ENCODE peak calls at places on chromosome 5, in eight cellular contexts. K, V, E, L, H, O, I and P are unnamed samples.

GRCh38 chr5:140239939-140240700 is 62.8 kb downstream of the PFDN1 start:
- DNase-seq in H (peak), I (peak), V (peak), O (peak), E (peak), L (no peak), K (no peak), P (no peak)

GRCh38 chr5:62718368-62718767 is 139.7 kb downstream of the LRRC70 start:
- DNase-seq in E (no peak), V (no peak), K (no peak), H (no peak), O (no peak), I (no peak), L (no peak), P (no peak)

GRCh38 chr5:133423618-133424282 is 188.6 kb downstream of the FSTL4 start:
- DNase-seq in O (peak), L (no peak), K (peak), E (peak), I (peak), V (peak), H (peak), P (no peak)

GRCh38 chr5:135195267-135195603 is 161.2 kb upstream of the PITX1 start:
- DNase-seq in E (no peak), I (no peak), H (peak), K (no peak), V (no peak), O (no peak), L (no peak), P (no peak)

GRCh38 chr5:131991593-131992324 is 19.7 kb downstream of the ACSL6 start:
- DNase-seq in O (no peak), L (no peak), E (no peak), K (no peak), I (no peak), V (no peak), H (no peak), P (no peak)

GRCh38 chr5:84718377-84718776 is 333.7 kb upstream of the EDIL3 start:
- DNase-seq in E (no peak), L (no peak), K (no peak), I (no peak), O (no peak), H (no peak), V (no peak), P (no peak)

GRCh38 chr5:61019642-61020041 is 74.6 kb downstream of the NDUFAF2 start:
- DNase-seq in K (no peak), O (no peak), H (no peak), L (no peak), I (no peak), E (no peak), V (no peak), P (no peak)

GRCh38 chr5:33049845-33050244 is 338.7 kb downstream of the NPR3 start:
- DNase-seq in I (no peak), O (no peak), V (no peak), H (peak), K (no peak), E (no peak), L (no peak), P (no peak)

GRCh38 chr5:141822134-141822533 is 56.1 kb downstream of the PCDH1 start:
- DNase-seq in O (peak), H (peak), I (peak), V (no peak), K (no peak), E (no peak), L (no peak), P (no peak)

GRCh38 chr5:35954175-35954574 is 15.8 kb upstream of the CAPSL start:
- DNase-seq in O (no peak), K (no peak), H (no peak), E (no peak), L (no peak), V (no peak), I (no peak), P (no peak)

GRCh38 chr5:150181035-150181434 is 8.8 kb upstream of the SLC6A7 start:
- DNase-seq in I (no peak), K (no peak), O (no peak), V (no peak), E (no peak), H (peak), L (no peak), P (no peak)

GRCh38 chr5:6788956-6789649 is 75.9 kb downstream of the TENT4A start:
- DNase-seq in O (no peak), E (no peak), L (no peak), H (no peak), V (no peak), I (no peak), K (no peak), P (no peak)

GRCh38 chr5:2702096-2702879 is 49.2 kb downstream of the IRX2 start:
- DNase-seq in V (no peak), H (no peak), E (no peak), K (no peak), L (no peak), I (no peak), O (no peak), P (peak)

GRCh38 chr5:125277494-125278154 is 531.2 kb upstream of the ZNF608 start:
- DNase-seq in V (no peak), L (no peak), K (no peak), O (no peak), H (peak), I (no peak), E (no peak), P (no peak)

GRCh38 chr5:36300181-36300926 is 1.3 kb downstream of the RANBP3L start:
- DNase-seq in O (no peak), V (no peak), L (no peak), E (no peak), K (no peak), H (peak), I (no peak), P (no peak)

GRCh38 chr5:14229734-14230133 is 86.6 kb downstream of the TRIO start:
- DNase-seq in K (no peak), H (no peak), E (no peak), O (no peak), V (no peak), I (no peak), L (no peak), P (no peak)